ENCODE peak calls at places on chromosomes 16 and 17, in ten cellular contexts. One of them, this sample, is unnamed.

GRCh38 chr17:74276051-74276476 is 2.0 kb downstream of the DNAI2 start:
- DNase-seq in Peyer's patch: no peak
- DNase-seq in heart left ventricle: peak
- DNase-seq in small intestine: no peak
- DNase-seq in AG09309: no peak
- DNase-seq in uterus: peak
- DNase-seq in A549: no peak
- DNase-seq in fibroblast of pulmonary artery: peak
- DNase-seq in keratinocyte: no peak
- DNase-seq in mucosa of descending colon: no peak
- DNase-seq in this sample: no peak

GRCh38 chr16:11006666-11007065 is 62.3 kb downstream of the CLEC16A start:
- DNase-seq in heart left ventricle: no peak
- DNase-seq in uterus: no peak
- DNase-seq in mucosa of descending colon: no peak
- DNase-seq in AG09309: no peak
- DNase-seq in keratinocyte: no peak
- DNase-seq in A549: no peak
- DNase-seq in fibroblast of pulmonary artery: no peak
- DNase-seq in small intestine: no peak
- DNase-seq in Peyer's patch: no peak
- DNase-seq in this sample: no peak

GRCh38 chr17:31197991-31198390 is 99.0 kb downstream of the OMG start:
- DNase-seq in mucosa of descending colon: no peak
- DNase-seq in keratinocyte: no peak
- DNase-seq in AG09309: no peak
- DNase-seq in Peyer's patch: no peak
- DNase-seq in fibroblast of pulmonary artery: no peak
- DNase-seq in uterus: no peak
- DNase-seq in heart left ventricle: no peak
- DNase-seq in A549: no peak
- DNase-seq in small intestine: no peak
- DNase-seq in this sample: no peak

GRCh38 chr17:50469005-50469605 is 425 bp upstream of the CHAD start:
- DNase-seq in uterus: no peak
- DNase-seq in Peyer's patch: no peak
- DNase-seq in AG09309: no peak
- DNase-seq in keratinocyte: no peak
- DNase-seq in A549: no peak
- DNase-seq in heart left ventricle: no peak
- DNase-seq in small intestine: no peak
- DNase-seq in fibroblast of pulmonary artery: no peak
- DNase-seq in mucosa of descending colon: no peak
- DNase-seq in this sample: no peak

GRCh38 chr16:865026-865425 is 64.5 kb upstream of the GNG13 start:
- DNase-seq in fibroblast of pulmonary artery: no peak
- DNase-seq in heart left ventricle: no peak
- DNase-seq in AG09309: no peak
- DNase-seq in uterus: no peak
- DNase-seq in A549: no peak
- DNase-seq in Peyer's patch: no peak
- DNase-seq in mucosa of descending colon: no peak
- DNase-seq in small intestine: no peak
- DNase-seq in keratinocyte: no peak
- DNase-seq in this sample: no peak

GRCh38 chr17:38673714-38674012 is 1.1 kb downstream of the EPOP start:
- DNase-seq in AG09309: no peak
- DNase-seq in Peyer's patch: no peak
- DNase-seq in small intestine: peak
- DNase-seq in keratinocyte: no peak
- DNase-seq in fibroblast of pulmonary artery: no peak
- DNase-seq in uterus: no peak
- DNase-seq in A549: peak
- DNase-seq in heart left ventricle: no peak
- DNase-seq in mucosa of descending colon: no peak
- DNase-seq in this sample: no peak

GRCh38 chr17:56023851-56024250 is 129.4 kb upstream of the ANKFN1 start:
- DNase-seq in uterus: no peak
- DNase-seq in heart left ventricle: no peak
- DNase-seq in AG09309: no peak
- DNase-seq in Peyer's patch: no peak
- DNase-seq in mucosa of descending colon: no peak
- DNase-seq in keratinocyte: no peak
- DNase-seq in small intestine: no peak
- DNase-seq in fibroblast of pulmonary artery: no peak
- DNase-seq in A549: no peak
- DNase-seq in this sample: no peak

GRCh38 chr17:40456396-40456951 is 13.2 kb downstream of the IGFBP4 start:
- DNase-seq in AG09309: no peak
- DNase-seq in keratinocyte: no peak
- DNase-seq in uterus: no peak
- DNase-seq in small intestine: no peak
- DNase-seq in heart left ventricle: no peak
- DNase-seq in A549: no peak
- DNase-seq in mucosa of descending colon: no peak
- DNase-seq in fibroblast of pulmonary artery: no peak
- DNase-seq in Peyer's patch: no peak
- DNase-seq in this sample: no peak

GRCh38 chr16:85372627-85373372 is 240.3 kb upstream of the GSE1 start:
- DNase-seq in AG09309: peak
- DNase-seq in uterus: no peak
- DNase-seq in heart left ventricle: no peak
- DNase-seq in fibroblast of pulmonary artery: peak
- DNase-seq in mucosa of descending colon: no peak
- DNase-seq in Peyer's patch: no peak
- DNase-seq in keratinocyte: no peak
- DNase-seq in A549: no peak
- DNase-seq in small intestine: peak
- DNase-seq in this sample: no peak

GRCh38 chr16:85371948-85372347 is 241.2 kb upstream of the GSE1 start:
- DNase-seq in fibroblast of pulmonary artery: no peak
- DNase-seq in A549: no peak
- DNase-seq in uterus: no peak
- DNase-seq in mucosa of descending colon: no peak
- DNase-seq in small intestine: no peak
- DNase-seq in heart left ventricle: no peak
- DNase-seq in keratinocyte: no peak
- DNase-seq in AG09309: no peak
- DNase-seq in Peyer's patch: no peak
- DNase-seq in this sample: no peak

GRCh38 chr16:85369741-85370528 is 243.2 kb upstream of the GSE1 start:
- DNase-seq in fibroblast of pulmonary artery: no peak
- DNase-seq in heart left ventricle: peak
- DNase-seq in Peyer's patch: peak
- DNase-seq in mucosa of descending colon: peak
- DNase-seq in A549: peak
- DNase-seq in keratinocyte: no peak
- DNase-seq in small intestine: peak
- DNase-seq in AG09309: no peak
- DNase-seq in uterus: no peak
- DNase-seq in this sample: peak

GRCh38 chr16:85370543-85370880 is 242.6 kb upstream of the GSE1 start:
- DNase-seq in small intestine: no peak
- DNase-seq in A549: no peak
- DNase-seq in mucosa of descending colon: no peak
- DNase-seq in AG09309: no peak
- DNase-seq in fibroblast of pulmonary artery: no peak
- DNase-seq in uterus: no peak
- DNase-seq in Peyer's patch: no peak
- DNase-seq in heart left ventricle: no peak
- DNase-seq in keratinocyte: no peak
- DNase-seq in this sample: no peak

DNA sequence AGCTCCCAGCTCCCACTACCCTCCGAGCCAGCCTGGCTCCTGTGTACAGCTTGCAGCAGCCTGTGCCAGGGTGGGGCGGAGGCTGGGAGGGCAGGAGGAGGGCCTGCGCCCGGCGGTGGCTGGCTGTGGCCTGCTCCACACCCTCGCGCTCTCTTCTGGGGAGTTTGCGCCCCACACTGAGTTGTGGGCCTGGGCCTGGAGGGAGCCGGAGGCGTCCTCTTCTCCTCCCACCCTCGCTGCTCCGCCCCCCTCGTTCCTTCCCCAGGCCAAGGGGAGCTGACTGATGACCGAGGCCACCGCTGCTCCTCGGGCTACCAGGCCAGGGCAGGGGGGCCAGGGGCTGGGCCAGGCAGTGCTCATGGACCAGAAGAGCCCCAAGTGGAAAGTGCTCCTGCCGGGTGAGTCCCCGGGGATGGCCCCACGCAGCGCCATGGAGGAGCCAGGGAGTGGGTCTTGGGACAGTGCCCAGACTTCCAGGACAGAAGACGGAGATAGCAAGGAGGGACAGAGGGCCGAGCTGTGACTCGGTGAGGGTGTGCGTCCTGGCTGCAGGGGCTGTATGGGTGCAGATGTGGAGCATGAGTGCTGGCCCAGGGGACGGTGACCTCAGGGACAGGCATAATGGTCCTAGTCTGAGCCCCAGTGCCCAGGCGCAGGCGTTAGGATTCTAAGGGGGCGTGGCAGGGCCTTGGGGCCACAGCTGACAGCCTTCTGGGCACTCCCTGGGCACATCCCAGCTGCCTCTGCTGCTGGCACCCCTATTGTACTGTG is 242.1 kb upstream of the GSE1 start:
- DNase-seq in keratinocyte: no peak
- DNase-seq in heart left ventricle: no peak
- DNase-seq in A549: no peak
- DNase-seq in AG09309: no peak
- DNase-seq in mucosa of descending colon: peak
- DNase-seq in small intestine: peak
- DNase-seq in Peyer's patch: peak
- DNase-seq in fibroblast of pulmonary artery: no peak
- DNase-seq in uterus: no peak
- DNase-seq in this sample: no peak
- H3K4me3 ChIP-seq in keratinocyte: no peak
- H3K4me3 ChIP-seq in heart left ventricle: no peak
- H3K4me3 ChIP-seq in A549: no peak
- H3K4me3 ChIP-seq in AG09309: no peak
- H3K4me3 ChIP-seq in mucosa of descending colon: no peak
- H3K4me3 ChIP-seq in small intestine: no peak
- H3K4me3 ChIP-seq in Peyer's patch: no peak
- H3K4me3 ChIP-seq in fibroblast of pulmonary artery: no peak
- H3K4me3 ChIP-seq in uterus: no peak
- H3K4me3 ChIP-seq in this sample: no peak

GRCh38 chr17:65174974-65175373 is 37.8 kb downstream of the RGS9 start:
- DNase-seq in heart left ventricle: no peak
- DNase-seq in AG09309: no peak
- DNase-seq in keratinocyte: no peak
- DNase-seq in mucosa of descending colon: no peak
- DNase-seq in A549: no peak
- DNase-seq in small intestine: no peak
- DNase-seq in uterus: no peak
- DNase-seq in fibroblast of pulmonary artery: no peak
- DNase-seq in Peyer's patch: no peak
- DNase-seq in this sample: no peak

GRCh38 chr17:65172511-65173136 is 35.5 kb downstream of the RGS9 start:
- DNase-seq in keratinocyte: no peak
- DNase-seq in A549: no peak
- DNase-seq in AG09309: no peak
- DNase-seq in uterus: no peak
- DNase-seq in fibroblast of pulmonary artery: no peak
- DNase-seq in mucosa of descending colon: no peak
- DNase-seq in Peyer's patch: no peak
- DNase-seq in heart left ventricle: no peak
- DNase-seq in small intestine: no peak
- DNase-seq in this sample: no peak

GRCh38 chr17:65173284-65173793 is 36.2 kb downstream of the RGS9 start:
- DNase-seq in fibroblast of pulmonary artery: peak
- DNase-seq in heart left ventricle: no peak
- DNase-seq in small intestine: peak
- DNase-seq in AG09309: no peak
- DNase-seq in mucosa of descending colon: peak
- DNase-seq in Peyer's patch: peak
- DNase-seq in keratinocyte: no peak
- DNase-seq in A549: peak
- DNase-seq in uterus: no peak
- DNase-seq in this sample: no peak

GRCh38 chr17:65175952-65176351 is 38.8 kb downstream of the RGS9 start:
- DNase-seq in fibroblast of pulmonary artery: no peak
- DNase-seq in Peyer's patch: no peak
- DNase-seq in heart left ventricle: no peak
- DNase-seq in mucosa of descending colon: no peak
- DNase-seq in uterus: no peak
- DNase-seq in AG09309: no peak
- DNase-seq in keratinocyte: no peak
- DNase-seq in small intestine: no peak
- DNase-seq in A549: no peak
- DNase-seq in this sample: no peak

DNA sequence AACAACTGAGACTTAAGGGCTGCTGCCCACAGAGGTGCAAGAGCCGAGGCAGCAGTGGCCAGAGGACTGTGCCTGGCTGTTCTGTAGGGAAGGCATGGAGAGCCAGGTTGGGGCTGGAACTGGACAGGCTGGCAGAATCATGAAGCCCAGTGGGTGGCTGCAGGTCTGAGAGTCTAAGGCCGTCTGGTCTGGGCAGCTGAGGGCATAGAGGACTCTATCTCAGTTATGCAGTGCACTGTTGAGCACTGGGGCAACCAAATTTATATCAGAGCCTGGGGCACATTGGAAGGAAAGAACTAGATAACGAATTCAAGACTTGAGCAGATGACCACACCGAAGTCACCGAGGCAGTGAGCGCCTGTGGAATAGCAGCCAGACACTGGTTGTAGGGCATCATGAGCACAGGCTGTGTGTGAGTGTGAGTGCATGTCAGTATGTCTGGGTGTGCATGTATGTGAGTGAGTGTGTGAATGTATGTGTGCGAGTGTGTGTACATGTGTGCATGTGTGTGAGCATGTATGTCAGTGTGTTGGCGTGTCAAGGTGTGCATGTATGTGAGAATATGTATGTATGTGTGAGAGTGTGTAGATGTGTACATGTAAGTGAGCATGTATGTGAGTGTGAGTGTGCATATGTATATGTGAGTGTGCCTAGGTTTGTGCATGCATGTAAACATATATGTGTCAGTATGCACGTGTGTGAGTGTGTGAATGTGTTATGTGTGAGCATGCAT is 36.9 kb downstream of the RGS9 start:
- DNase-seq in mucosa of descending colon: no peak
- DNase-seq in A549: no peak
- DNase-seq in fibroblast of pulmonary artery: no peak
- DNase-seq in uterus: no peak
- DNase-seq in AG09309: no peak
- DNase-seq in keratinocyte: no peak
- DNase-seq in Peyer's patch: no peak
- DNase-seq in heart left ventricle: no peak
- DNase-seq in small intestine: no peak
- DNase-seq in this sample: no peak
- H3K4me3 ChIP-seq in mucosa of descending colon: no peak
- H3K4me3 ChIP-seq in A549: no peak
- H3K4me3 ChIP-seq in fibroblast of pulmonary artery: no peak
- H3K4me3 ChIP-seq in uterus: no peak
- H3K4me3 ChIP-seq in AG09309: no peak
- H3K4me3 ChIP-seq in keratinocyte: no peak
- H3K4me3 ChIP-seq in Peyer's patch: no peak
- H3K4me3 ChIP-seq in heart left ventricle: no peak
- H3K4me3 ChIP-seq in small intestine: no peak
- H3K4me3 ChIP-seq in this sample: no peak

GRCh38 chr16:3949287-3949686 is 68.8 kb upstream of the CREBBP start:
- DNase-seq in uterus: no peak
- DNase-seq in fibroblast of pulmonary artery: peak
- DNase-seq in Peyer's patch: no peak
- DNase-seq in AG09309: no peak
- DNase-seq in keratinocyte: no peak
- DNase-seq in heart left ventricle: peak
- DNase-seq in mucosa of descending colon: no peak
- DNase-seq in A549: no peak
- DNase-seq in small intestine: no peak
- DNase-seq in this sample: no peak
- H3K4me3 ChIP-seq in uterus: no peak
- H3K4me3 ChIP-seq in fibroblast of pulmonary artery: peak
- H3K4me3 ChIP-seq in Peyer's patch: no peak
- H3K4me3 ChIP-seq in AG09309: no peak
- H3K4me3 ChIP-seq in keratinocyte: no peak
- H3K4me3 ChIP-seq in heart left ventricle: peak
- H3K4me3 ChIP-seq in mucosa of descending colon: no peak
- H3K4me3 ChIP-seq in A549: no peak
- H3K4me3 ChIP-seq in small intestine: no peak
- H3K4me3 ChIP-seq in this sample: no peak

GRCh38 chr17:181213-182163 is at the start of gene DOC2B:
- DNase-seq in A549: peak
- DNase-seq in keratinocyte: no peak
- DNase-seq in small intestine: peak
- DNase-seq in heart left ventricle: peak
- DNase-seq in AG09309: no peak
- DNase-seq in uterus: no peak
- DNase-seq in Peyer's patch: no peak
- DNase-seq in mucosa of descending colon: peak
- DNase-seq in fibroblast of pulmonary artery: peak
- DNase-seq in this sample: peak
- H3K4me3 ChIP-seq in A549: peak
- H3K4me3 ChIP-seq in keratinocyte: no peak
- H3K4me3 ChIP-seq in small intestine: peak
- H3K4me3 ChIP-seq in heart left ventricle: peak
- H3K4me3 ChIP-seq in AG09309: no peak
- H3K4me3 ChIP-seq in uterus: peak
- H3K4me3 ChIP-seq in Peyer's patch: peak
- H3K4me3 ChIP-seq in mucosa of descending colon: no peak
- H3K4me3 ChIP-seq in fibroblast of pulmonary artery: no peak
- H3K4me3 ChIP-seq in this sample: peak